ENCODE peak calls at places on chromosomes 6 and 20, in six cellular contexts. L is RWPE1, S is left cardiac atrium, P is Caki2, U is brain pericyte, C is C1 segment of cervical spinal cord. B is an unnamed sample.

GRCh38 chr6:170298688-170299087 is 7.8 kb upstream of the DLL1 start:
- DNase-seq in L (no peak), S (no peak), P (no peak), U (no peak), C (no peak), B (no peak)

GRCh38 chr6:56953597-56954388 is 1.1 kb upstream of the BEND6 start:
- DNase-seq in L (peak; percentile 18), S (no peak), P (peak; percentile 40), U (no peak), C (no peak), B (no peak)

GRCh38 chr6:10425177-10425972 is 10.5 kb upstream of the TFAP2A start:
- DNase-seq in L (no peak), S (no peak), P (no peak), U (no peak), C (no peak), B (no peak)

GRCh38 chr6:15401120-15401519 is 155.3 kb downstream of the JARID2 start:
- DNase-seq in L (no peak), S (no peak), P (no peak), U (no peak), C (no peak), B (no peak)

GRCh38 chr6:137133136-137133535 is 40.3 kb downstream of the IL22RA2 start:
- DNase-seq in L (no peak), S (no peak), P (no peak), U (no peak), C (no peak), B (no peak)

GRCh38 chr20:37890108-37890507 is 12.8 kb upstream of the VSTM2L start:
- DNase-seq in L (no peak), S (no peak), P (no peak), U (no peak), C (no peak), B (no peak)

GRCh38 chr20:23995905-23996666 is 7.5 kb upstream of the GGTLC1 start:
- DNase-seq in L (peak; percentile 27), S (peak; percentile 69), P (no peak), U (no peak), C (no peak), B (peak; percentile 6)

GRCh38 chr20:56801991-56802740 is 173.1 kb downstream of the TFAP2C start:
- DNase-seq in L (no peak), S (no peak), P (no peak), U (no peak), C (no peak), B (no peak)

GRCh38 chr20:23245553-23246128 is 105.0 kb upstream of the NXT1 start:
- DNase-seq in L (no peak), S (peak; percentile 77), P (peak; percentile 26), U (no peak), C (peak; percentile 15), B (no peak)

GRCh38 chr20:53834044-53834442 is 236.4 kb downstream of the BCAS1 start:
- DNase-seq in L (no peak), S (no peak), P (peak; percentile 26), U (no peak), C (no peak), B (no peak)

GRCh38 chr6:158279615-158280014 is 32.6 kb upstream of the TULP4 start:
- DNase-seq in L (no peak), S (no peak), P (no peak), U (no peak), C (no peak), B (no peak)

GRCh38 chr6:161162722-161163121 is 111.1 kb downstream of the AGPAT4 start:
- DNase-seq in L (no peak), S (no peak), P (no peak), U (no peak), C (no peak), B (no peak)

GRCh38 chr20:57653546-57653900 is 33.3 kb upstream of the ZBP1 start:
- DNase-seq in L (no peak), S (no peak), P (no peak), U (no peak), C (no peak), B (no peak)

GRCh38 chr6:2396856-2397640 is 151.6 kb upstream of the GMDS start:
- DNase-seq in L (no peak), S (peak; percentile 43), P (no peak), U (no peak), C (peak; percentile 8), B (no peak)

GRCh38 chr6:89161326-89162046 is 15.6 kb downstream of the PM20D2 start:
- DNase-seq in L (no peak), S (no peak), P (no peak), U (no peak), C (no peak), B (no peak)

GRCh38 chr20:17498641-17499040 is 32.5 kb downstream of the BFSP1 start:
- DNase-seq in L (no peak), S (no peak), P (no peak), U (no peak), C (no peak), B (no peak)

B was measured in smooth muscle cell of the brain vasculature.